ENCODE peak calls at places on chromosomes 16 and 17, in four cellular contexts. X is lower leg skin, S is mesendoderm, C is Caco-2. I is an unnamed sample.

GRCh38 chr16:67767953-67768352 is 38.4 kb downstream of the RANBP10 start:
- DNase-seq in S (no peak), C (no peak), X (no peak), I (no peak)

GRCh38 chr16:50309527-50310307 is 43.4 kb downstream of the ADCY7 start:
- DNase-seq in X (peak; percentile 14), C (no peak), S (no peak), I (no peak)

GRCh38 chr17:31494259-31495048 is 103.0 kb downstream of the RAB11FIP4 start:
- DNase-seq in C (no peak), X (no peak), S (peak; percentile 45), I (no peak)

GRCh38 chr16:3998793-3999478 is 117.3 kb downstream of the ADCY9 start:
- DNase-seq in C (no peak), X (no peak), S (peak; percentile 41), I (no peak)

GRCh38 chr17:47978324-47978723 is 7.4 kb downstream of the CDK5RAP3 start:
- DNase-seq in X (no peak), S (peak; percentile 77), C (peak; percentile 80), I (no peak)

GRCh38 chr16:19666451-19666850 is 51.6 kb downstream of the KNOP1 start:
- DNase-seq in S (no peak), C (no peak), X (no peak), I (no peak)

GRCh38 chr16:54282202-54282922 is 4.2 kb downstream of the IRX3 start:
- DNase-seq in C (peak; percentile 35), S (peak; percentile 71), X (no peak), I (no peak)

GRCh38 chr17:77287432-77288068 is 146.8 kb downstream of the SEC14L1 start:
- DNase-seq in C (no peak), S (peak; percentile 82), X (no peak), I (peak; percentile 97)

GRCh38 chr16:4801962-4802658 is at the start of gene ROGDI:
- DNase-seq in C (peak; percentile 92), S (peak; percentile 94), X (peak; percentile 69), I (peak; percentile 83)

GRCh38 chr16:27332105-27332504 is 18.3 kb downstream of the IL4R start:
- DNase-seq in S (peak; percentile 32), X (no peak), C (no peak), I (no peak)

GRCh38 chr17:40087049-40087794 is 13.2 kb downstream of the NR1D1 start:
- DNase-seq in X (no peak), C (no peak), S (no peak), I (no peak)

GRCh38 chr17:4406386-4406785 is 27.4 kb upstream of the SPNS3 start:
- DNase-seq in X (no peak), S (no peak), C (no peak), I (no peak)

GRCh38 chr17:31919802-31920525 is 16.8 kb upstream of the SUZ12 start:
- DNase-seq in X (no peak), C (no peak), S (no peak), I (no peak)

GRCh38 chr17:29179232-29180036 is 764 bp downstream of the MYO18A start:
- DNase-seq in X (peak; percentile 55), S (peak; percentile 84), C (peak; percentile 92), I (no peak)

GRCh38 chr17:80129006-80129565 is 17.8 kb downstream of the EIF4A3 start:
- DNase-seq in C (peak; percentile 17), S (no peak), X (no peak), I (peak; percentile 26)

GRCh38 chr16:75271441-75272096 is 20.1 kb upstream of the BCAR1 start:
- DNase-seq in S (no peak), C (no peak), X (no peak), I (no peak)

GRCh38 chr17:10042589-10043244 is 137.6 kb upstream of the RCVRN start:
- DNase-seq in S (no peak), C (no peak), X (no peak), I (no peak)

GRCh38 chr17:28097901-28098300 is 55.4 kb downstream of the NLK start:
- DNase-seq in C (no peak), X (no peak), S (no peak), I (no peak)

GRCh38 chr16:28098171-28098958 is 34.9 kb upstream of the GSG1L start:
- DNase-seq in C (no peak), S (peak; percentile 29), X (no peak), I (no peak)

GRCh38 chr17:67689534-67690177 is 28.1 kb upstream of the NOL11 start:
- DNase-seq in S (peak; percentile 63), X (peak; percentile 51), C (no peak), I (peak; percentile 35)

GRCh38 chr17:12512712-12513355 is 152.9 kb upstream of the MYOCD start:
- DNase-seq in C (no peak), X (no peak), S (no peak), I (no peak)

GRCh38 chr17:10119203-10120112 is 78.9 kb downstream of the GAS7 start:
- DNase-seq in X (peak; percentile 80), S (peak; percentile 97), C (peak; percentile 41), I (peak; percentile 97)

GRCh38 chr17:43874293-43874692 is 27.3 kb downstream of the CD300LG start:
- DNase-seq in C (no peak), X (no peak), S (no peak), I (no peak)

GRCh38 chr16:29891525-29892457 is 7.6 kb downstream of the SEZ6L2 start:
- DNase-seq in C (peak; percentile 66), X (no peak), S (no peak), I (no peak)

GRCh38 chr17:4721203-4722135 is 9.8 kb upstream of the MED11 start:
- DNase-seq in S (no peak), X (no peak), C (peak; percentile 51), I (peak; percentile 92)

GRCh38 chr17:59684967-59685366 is 22.3 kb downstream of the PTRH2 start:
- DNase-seq in S (no peak), X (no peak), C (no peak), I (no peak)

GRCh38 chr16:88356124-88356726 is 26.5 kb upstream of the ZNF469 start:
- DNase-seq in C (no peak), S (no peak), X (no peak), I (no peak)

DNA sequence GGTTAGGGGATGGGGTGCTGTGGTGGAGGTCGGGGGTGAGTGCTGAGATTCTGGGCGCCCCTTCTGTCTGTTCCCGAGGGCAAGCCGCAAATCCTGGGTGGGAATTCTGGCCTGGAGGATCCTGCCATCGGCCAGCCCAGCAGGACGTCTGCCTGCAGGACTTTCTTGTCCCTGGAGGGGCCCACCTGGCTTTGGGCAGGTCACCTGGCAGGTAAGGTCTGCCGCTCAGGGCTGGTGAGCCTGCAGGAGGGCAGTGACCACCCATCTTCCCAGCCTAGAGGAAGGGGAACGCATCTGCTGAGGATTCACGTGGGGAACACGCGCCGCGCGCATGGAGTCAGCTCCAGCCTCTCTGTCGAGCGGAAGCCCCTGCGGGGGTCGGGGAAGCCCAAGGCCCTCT is 5.4 kb downstream of the RNF222 start:
- DNase-seq in S (no peak), X (no peak), C (no peak), I (no peak)
- H3K4me3 ChIP-seq in S (no peak overlapping the region), X (no peak overlapping the region), C (no peak overlapping the region), I (no peak overlapping the region)

GRCh38 chr16:49277766-49278566 is 3.7 kb downstream of the CBLN1 start:
- DNase-seq in X (no peak), S (peak; percentile 54), C (no peak), I (no peak)
- H3K4me3 ChIP-seq in X (no peak overlapping the region), S (no peak overlapping the region), C (no peak overlapping the region), I (no peak overlapping the region)

DNA sequence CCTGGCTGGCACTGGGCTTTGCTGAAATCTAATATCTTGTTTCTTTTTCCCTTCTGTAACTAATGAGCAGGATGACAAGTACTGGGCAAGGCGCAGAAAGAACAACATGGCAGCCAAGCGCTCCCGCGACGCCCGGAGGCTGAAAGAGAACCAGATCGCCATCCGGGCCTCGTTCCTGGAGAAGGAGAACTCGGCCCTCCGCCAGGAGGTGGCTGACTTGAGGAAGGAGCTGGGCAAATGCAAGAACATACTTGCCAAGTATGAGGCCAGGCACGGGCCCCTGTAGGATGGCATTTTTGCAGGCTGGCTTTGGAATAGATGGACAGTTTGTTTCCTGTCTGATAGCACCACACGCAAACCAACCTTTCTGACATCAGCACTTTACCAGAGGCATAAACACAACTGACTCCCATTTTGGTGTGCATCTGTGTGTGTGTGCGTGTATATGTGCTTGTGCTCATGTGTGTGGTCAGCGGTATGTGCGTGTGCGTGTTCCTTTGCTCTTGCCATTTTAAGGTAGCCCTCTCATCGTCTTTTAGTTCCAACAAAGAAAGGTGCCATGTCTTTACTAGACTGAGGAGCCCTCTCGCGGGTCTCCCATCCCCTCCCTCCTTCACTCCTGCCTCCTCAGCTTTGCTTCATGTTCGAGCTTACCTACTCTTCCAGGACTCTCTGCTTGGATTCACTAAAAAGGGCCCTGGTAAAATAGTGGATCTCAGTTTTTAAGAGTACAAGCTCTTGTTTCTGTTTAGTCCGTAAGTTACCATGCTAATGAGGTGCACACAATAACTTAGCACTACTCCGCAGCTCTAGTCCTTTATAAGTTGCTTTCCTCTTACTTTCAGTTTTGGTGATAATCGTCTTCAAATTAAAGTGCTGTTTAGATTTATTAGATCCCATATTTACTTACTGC is 56.1 kb downstream of the HLF start:
- DNase-seq in S (no peak), X (peak; percentile 44), C (no peak), I (no peak)
- H3K4me3 ChIP-seq in S (no peak overlapping the region), X (no peak overlapping the region), C (no peak overlapping the region), I (no peak overlapping the region)

GRCh38 chr16:55465077-55465896 is 13.7 kb upstream of the MMP2 start:
- DNase-seq in C (peak; percentile 86), S (peak; percentile 91), X (peak; percentile 90), I (peak; percentile 40)
- H3K4me3 ChIP-seq in C (no peak overlapping the region), S (no peak overlapping the region), X (no peak overlapping the region), I (no peak overlapping the region)

GRCh38 chr17:46148247-46148646 is 45.0 kb downstream of the KANSL1 start:
- DNase-seq in C (no peak), S (no peak), X (no peak), I (no peak)

GRCh38 chr17:46150216-46150963 is 42.8 kb downstream of the KANSL1 start:
- DNase-seq in C (no peak), X (no peak), S (no peak), I (no peak)

GRCh38 chr17:46152423-46152822 is 40.8 kb downstream of the KANSL1 start:
- DNase-seq in C (no peak), S (no peak), X (no peak), I (no peak)

GRCh38 chr17:46154151-46154816 is 38.9 kb downstream of the KANSL1 start:
- DNase-seq in C (no peak), S (no peak), X (no peak), I (no peak)

DNA sequence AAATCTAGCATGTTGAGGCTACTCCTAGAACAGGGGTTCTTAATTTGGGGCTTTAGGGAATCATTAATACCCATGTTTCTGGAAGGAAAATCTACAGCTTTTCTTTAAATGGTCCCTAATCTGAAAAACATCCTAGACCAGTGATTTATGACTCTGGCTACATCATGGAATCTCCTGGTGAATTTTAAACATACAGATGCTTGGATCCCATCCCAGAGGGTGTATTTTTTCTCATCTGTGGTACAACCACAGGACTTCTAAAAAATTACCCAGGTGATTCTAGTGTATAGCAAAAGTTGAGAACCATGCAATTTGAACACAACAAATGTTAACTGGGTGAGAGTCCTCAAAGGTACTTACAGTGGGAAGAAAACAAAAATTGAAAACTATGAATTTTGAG is 41.5 kb downstream of the KANSL1 start:
- DNase-seq in X (no peak), C (no peak), S (no peak), I (no peak)
- H3K4me3 ChIP-seq in X (no peak overlapping the region), C (no peak overlapping the region), S (no peak overlapping the region), I (no peak overlapping the region)

DNA sequence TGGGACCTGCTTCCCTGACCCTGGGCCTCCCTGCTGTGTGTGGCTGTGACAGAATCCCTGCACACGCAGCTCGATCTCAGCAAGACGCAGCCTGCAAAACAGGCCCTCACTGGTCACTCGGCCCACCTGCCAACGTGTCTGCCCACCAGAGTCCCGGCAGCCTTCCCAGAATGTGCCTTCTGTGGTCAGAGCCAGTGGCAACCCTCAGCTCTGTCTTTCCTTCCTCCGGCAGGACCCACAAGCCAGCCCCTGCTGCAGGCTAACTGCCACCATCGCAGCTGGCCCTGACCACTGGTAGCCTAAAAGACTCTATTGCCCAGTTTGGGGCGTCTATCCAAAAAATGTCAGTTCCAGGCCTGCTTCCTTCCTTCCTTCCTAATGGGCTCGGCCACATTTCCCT is 83.2 kb downstream of the LITAF start:
- DNase-seq in C (no peak), X (no peak), S (no peak), I (no peak)
- H3K4me3 ChIP-seq in C (no peak overlapping the region), X (no peak overlapping the region), S (no peak overlapping the region), I (no peak overlapping the region)

I was measured in LNCaP clone FGC.